ENCODE peak calls at places on chromosomes 3 and 15, in six cellular contexts. One of them, this sample, is unnamed.

GRCh38 chr3:185865277-185865676 is 40.4 kb upstream of the IGF2BP2 start:
- DNase-seq in iPS-NIHi11: no peak
- DNase-seq in stimulated activated CD4-positive, alpha-beta T cell treated with anti-CD3 and anti-CD28 coated beads, TNF-alpha, amount 100 ng/mL, for 4 hours: no peak
- DNase-seq in stimulated activated CD8-positive, alpha-beta memory T cell treated with anti-CD3 and anti-CD28 coated beads, Interleukin-2, amount 100 ng/mL, for 1 hour: no peak
- DNase-seq in heart right ventricle: no peak
- DNase-seq in progenitor cell of endocrine pancreas: no peak
- DNase-seq in this sample: no peak

GRCh38 chr3:70608434-70608833 is 296.0 kb upstream of the MDFIC2 start:
- DNase-seq in iPS-NIHi11: no peak
- DNase-seq in stimulated activated CD4-positive, alpha-beta T cell treated with anti-CD3 and anti-CD28 coated beads, TNF-alpha, amount 100 ng/mL, for 4 hours: no peak
- DNase-seq in stimulated activated CD8-positive, alpha-beta memory T cell treated with anti-CD3 and anti-CD28 coated beads, Interleukin-2, amount 100 ng/mL, for 1 hour: no peak
- DNase-seq in heart right ventricle: no peak
- DNase-seq in progenitor cell of endocrine pancreas: no peak
- DNase-seq in this sample: no peak

GRCh38 chr3:12954891-12955650 is 113.7 kb upstream of the RPL32 start:
- DNase-seq in iPS-NIHi11: peak; percentile 68
- DNase-seq in stimulated activated CD4-positive, alpha-beta T cell treated with anti-CD3 and anti-CD28 coated beads, TNF-alpha, amount 100 ng/mL, for 4 hours: no peak
- DNase-seq in stimulated activated CD8-positive, alpha-beta memory T cell treated with anti-CD3 and anti-CD28 coated beads, Interleukin-2, amount 100 ng/mL, for 1 hour: no peak
- DNase-seq in heart right ventricle: peak; percentile 82
- DNase-seq in progenitor cell of endocrine pancreas: no peak
- DNase-seq in this sample: no peak

GRCh38 chr3:170869240-170869592 is 779 bp downstream of the RPL22L1 start:
- DNase-seq in iPS-NIHi11: no peak
- DNase-seq in stimulated activated CD4-positive, alpha-beta T cell treated with anti-CD3 and anti-CD28 coated beads, TNF-alpha, amount 100 ng/mL, for 4 hours: no peak
- DNase-seq in stimulated activated CD8-positive, alpha-beta memory T cell treated with anti-CD3 and anti-CD28 coated beads, Interleukin-2, amount 100 ng/mL, for 1 hour: no peak
- DNase-seq in heart right ventricle: no peak
- DNase-seq in progenitor cell of endocrine pancreas: no peak
- DNase-seq in this sample: no peak

GRCh38 chr3:132325103-132325606 is 7.9 kb downstream of the ACP3 start:
- DNase-seq in iPS-NIHi11: no peak
- DNase-seq in stimulated activated CD4-positive, alpha-beta T cell treated with anti-CD3 and anti-CD28 coated beads, TNF-alpha, amount 100 ng/mL, for 4 hours: no peak
- DNase-seq in stimulated activated CD8-positive, alpha-beta memory T cell treated with anti-CD3 and anti-CD28 coated beads, Interleukin-2, amount 100 ng/mL, for 1 hour: no peak
- DNase-seq in heart right ventricle: no peak
- DNase-seq in progenitor cell of endocrine pancreas: no peak
- DNase-seq in this sample: no peak

GRCh38 chr3:186790261-186790981 is 7.0 kb downstream of the EIF4A2 start:
- DNase-seq in iPS-NIHi11: no peak
- DNase-seq in stimulated activated CD4-positive, alpha-beta T cell treated with anti-CD3 and anti-CD28 coated beads, TNF-alpha, amount 100 ng/mL, for 4 hours: no peak
- DNase-seq in stimulated activated CD8-positive, alpha-beta memory T cell treated with anti-CD3 and anti-CD28 coated beads, Interleukin-2, amount 100 ng/mL, for 1 hour: no peak
- DNase-seq in heart right ventricle: no peak
- DNase-seq in progenitor cell of endocrine pancreas: no peak
- DNase-seq in this sample: no peak

GRCh38 chr15:31303434-31304073 is 23.1 kb upstream of the KLF13 start:
- DNase-seq in iPS-NIHi11: peak; percentile 64
- DNase-seq in stimulated activated CD4-positive, alpha-beta T cell treated with anti-CD3 and anti-CD28 coated beads, TNF-alpha, amount 100 ng/mL, for 4 hours: no peak
- DNase-seq in stimulated activated CD8-positive, alpha-beta memory T cell treated with anti-CD3 and anti-CD28 coated beads, Interleukin-2, amount 100 ng/mL, for 1 hour: no peak
- DNase-seq in heart right ventricle: peak; percentile 40
- DNase-seq in progenitor cell of endocrine pancreas: no peak
- DNase-seq in this sample: no peak

GRCh38 chr15:42106278-42106677 is 11.9 kb upstream of the PLA2G4D start:
- DNase-seq in iPS-NIHi11: no peak
- DNase-seq in stimulated activated CD4-positive, alpha-beta T cell treated with anti-CD3 and anti-CD28 coated beads, TNF-alpha, amount 100 ng/mL, for 4 hours: no peak
- DNase-seq in stimulated activated CD8-positive, alpha-beta memory T cell treated with anti-CD3 and anti-CD28 coated beads, Interleukin-2, amount 100 ng/mL, for 1 hour: no peak
- DNase-seq in heart right ventricle: no peak
- DNase-seq in progenitor cell of endocrine pancreas: no peak
- DNase-seq in this sample: no peak

GRCh38 chr3:55802816-55803215 is 315.7 kb upstream of the WNT5A start:
- DNase-seq in iPS-NIHi11: no peak
- DNase-seq in stimulated activated CD4-positive, alpha-beta T cell treated with anti-CD3 and anti-CD28 coated beads, TNF-alpha, amount 100 ng/mL, for 4 hours: no peak
- DNase-seq in stimulated activated CD8-positive, alpha-beta memory T cell treated with anti-CD3 and anti-CD28 coated beads, Interleukin-2, amount 100 ng/mL, for 1 hour: no peak
- DNase-seq in heart right ventricle: no peak
- DNase-seq in progenitor cell of endocrine pancreas: no peak
- DNase-seq in this sample: no peak

GRCh38 chr3:48507256-48508061 is 3.5 kb upstream of the SHISA5 start:
- DNase-seq in iPS-NIHi11: peak; percentile 90
- DNase-seq in stimulated activated CD4-positive, alpha-beta T cell treated with anti-CD3 and anti-CD28 coated beads, TNF-alpha, amount 100 ng/mL, for 4 hours: peak; percentile 36
- DNase-seq in stimulated activated CD8-positive, alpha-beta memory T cell treated with anti-CD3 and anti-CD28 coated beads, Interleukin-2, amount 100 ng/mL, for 1 hour: peak; percentile 62
- DNase-seq in heart right ventricle: peak; percentile 40
- DNase-seq in progenitor cell of endocrine pancreas: peak; percentile 48
- DNase-seq in this sample: peak; percentile 65